ENCODE peak calls at places on chromosomes 3 and 15, in eight cellular contexts. One of them, this sample, is unnamed.

GRCh38 chr15:85828026-85828597 is 33.4 kb upstream of the KLHL25 start:
- DNase-seq in GM13976: no peak
- DNase-seq in occipital lobe: no peak
- DNase-seq in prostate gland: no peak
- DNase-seq in SW 1271: no peak
- DNase-seq in T-helper 2 cell: no peak
- DNase-seq in DMS79 treated with DMSO at 0.1 percent for 48 hours: no peak
- DNase-seq in heart right ventricle: no peak
- DNase-seq in this sample: no peak

GRCh38 chr3:4656059-4656458 is 162.9 kb downstream of the ITPR1 start:
- DNase-seq in GM13976: no peak
- DNase-seq in occipital lobe: peak; percentile 47
- DNase-seq in prostate gland: peak; percentile 46
- DNase-seq in SW 1271: peak; percentile 71
- DNase-seq in T-helper 2 cell: no peak
- DNase-seq in DMS79 treated with DMSO at 0.1 percent for 48 hours: no peak
- DNase-seq in heart right ventricle: peak; percentile 52
- DNase-seq in this sample: no peak

GRCh38 chr3:156728267-156728985 is 54.0 kb downstream of the TIPARP start:
- DNase-seq in GM13976: no peak
- DNase-seq in occipital lobe: no peak
- DNase-seq in prostate gland: no peak
- DNase-seq in SW 1271: no peak
- DNase-seq in T-helper 2 cell: no peak
- DNase-seq in DMS79 treated with DMSO at 0.1 percent for 48 hours: peak; percentile 34
- DNase-seq in heart right ventricle: no peak
- DNase-seq in this sample: no peak

GRCh38 chr3:13747627-13748026 is 132.2 kb downstream of the WNT7A start:
- DNase-seq in GM13976: no peak
- DNase-seq in occipital lobe: no peak
- DNase-seq in prostate gland: no peak
- DNase-seq in SW 1271: no peak
- DNase-seq in T-helper 2 cell: no peak
- DNase-seq in DMS79 treated with DMSO at 0.1 percent for 48 hours: no peak
- DNase-seq in heart right ventricle: no peak
- DNase-seq in this sample: no peak

GRCh38 chr3:144105542-144105941 is 133.9 kb downstream of the DIPK2A start:
- DNase-seq in GM13976: no peak
- DNase-seq in occipital lobe: no peak
- DNase-seq in prostate gland: no peak
- DNase-seq in SW 1271: no peak
- DNase-seq in T-helper 2 cell: no peak
- DNase-seq in DMS79 treated with DMSO at 0.1 percent for 48 hours: no peak
- DNase-seq in heart right ventricle: no peak
- DNase-seq in this sample: no peak

GRCh38 chr15:62306851-62307504 is 141.9 kb upstream of the C2CD4B start:
- DNase-seq in GM13976: peak; percentile 57
- DNase-seq in occipital lobe: no peak
- DNase-seq in prostate gland: peak; percentile 46
- DNase-seq in SW 1271: peak; percentile 79
- DNase-seq in T-helper 2 cell: no peak
- DNase-seq in DMS79 treated with DMSO at 0.1 percent for 48 hours: peak; percentile 37
- DNase-seq in heart right ventricle: peak; percentile 27
- DNase-seq in this sample: peak; percentile 71

GRCh38 chr15:89038146-89038545 is 50.1 kb upstream of the ABHD2 start:
- DNase-seq in GM13976: no peak
- DNase-seq in occipital lobe: no peak
- DNase-seq in prostate gland: no peak
- DNase-seq in SW 1271: no peak
- DNase-seq in T-helper 2 cell: no peak
- DNase-seq in DMS79 treated with DMSO at 0.1 percent for 48 hours: no peak
- DNase-seq in heart right ventricle: no peak
- DNase-seq in this sample: no peak

GRCh38 chr15:77547801-77548607 is 84.7 kb downstream of the LINGO1 start:
- DNase-seq in GM13976: no peak
- DNase-seq in occipital lobe: no peak
- DNase-seq in prostate gland: no peak
- DNase-seq in SW 1271: no peak
- DNase-seq in T-helper 2 cell: no peak
- DNase-seq in DMS79 treated with DMSO at 0.1 percent for 48 hours: no peak
- DNase-seq in heart right ventricle: no peak
- DNase-seq in this sample: no peak

GRCh38 chr15:62877276-62877857 is 165.2 kb upstream of the TPM1 start:
- DNase-seq in GM13976: no peak
- DNase-seq in occipital lobe: no peak
- DNase-seq in prostate gland: no peak
- DNase-seq in SW 1271: no peak
- DNase-seq in T-helper 2 cell: no peak
- DNase-seq in DMS79 treated with DMSO at 0.1 percent for 48 hours: no peak
- DNase-seq in heart right ventricle: no peak
- DNase-seq in this sample: no peak

GRCh38 chr3:114649331-114649730 is 355.5 kb downstream of the TIGIT start:
- DNase-seq in GM13976: no peak
- DNase-seq in occipital lobe: no peak
- DNase-seq in prostate gland: no peak
- DNase-seq in SW 1271: peak; percentile 54
- DNase-seq in T-helper 2 cell: no peak
- DNase-seq in DMS79 treated with DMSO at 0.1 percent for 48 hours: no peak
- DNase-seq in heart right ventricle: no peak
- DNase-seq in this sample: no peak

GRCh38 chr3:27914199-27914598 is 192.1 kb upstream of the EOMES start:
- DNase-seq in GM13976: no peak
- DNase-seq in occipital lobe: no peak
- DNase-seq in prostate gland: no peak
- DNase-seq in SW 1271: no peak
- DNase-seq in T-helper 2 cell: no peak
- DNase-seq in DMS79 treated with DMSO at 0.1 percent for 48 hours: no peak
- DNase-seq in heart right ventricle: no peak
- DNase-seq in this sample: no peak

This sample was measured in MM.1S.